ENCODE peak calls at places on chromosomes 5 and 9, in eight cellular contexts. I is A549, X is spleen, M is IMR-90, R is HCT116, K is tibial nerve, H is stomach, P is ovary. Q is an unnamed sample. For H3K4me1, the result is how much of the 10 kb centered on the place peaks cover.

GRCh38 chr9:99184073-99184426 is 37.7 kb downstream of the ALG2 start:
- DNase-seq in I (no peak), X (no peak), M (no peak), R (no peak), K (peak), H (no peak), P (no peak), Q (no peak)

GRCh38 chr5:140875085-140876065 is at the start of gene PCDHA12:
- DNase-seq in I (peak), X (no peak), M (no peak), R (no peak), K (no peak), H (no peak), P (no peak), Q (no peak)

GRCh38 chr5:100644206-100644605 is 109.0 kb downstream of the FAM174A start:
- DNase-seq in I (no peak), X (no peak), M (no peak), R (no peak), K (no peak), H (no peak), P (no peak), Q (no peak)

GRCh38 chr5:72328172-72328571 is 8.0 kb downstream of the PTCD2 start:
- DNase-seq in I (no peak), X (no peak), M (peak), R (no peak), K (no peak), H (peak), P (no peak), Q (no peak)

GRCh38 chr5:164346785-164347630 is 841.6 kb downstream of the MAT2B start:
- DNase-seq in I (no peak), X (no peak), M (peak), R (no peak), K (no peak), H (no peak), P (no peak), Q (no peak)

GRCh38 chr9:125696106-125696647 is 10.8 kb downstream of the MAPKAP1 start:
- DNase-seq in I (no peak), X (no peak), M (no peak), R (no peak), K (no peak), H (no peak), P (no peak), Q (no peak)

GRCh38 chr5:176538505-176538806 is 1.3 kb upstream of the RNF44 start:
- DNase-seq in I (no peak), X (no peak), M (no peak), R (no peak), K (no peak), H (no peak), P (no peak), Q (no peak)

GRCh38 chr5:172502969-172503368 is 48.6 kb upstream of the SH3PXD2B start:
- DNase-seq in I (peak), X (peak), M (no peak), R (no peak), K (peak), H (no peak), P (peak), Q (peak)

GRCh38 chr5:61401726-61402125 is 69.7 kb downstream of the ZSWIM6 start:
- DNase-seq in I (no peak), X (no peak), M (peak), R (no peak), K (no peak), H (no peak), P (no peak), Q (no peak)

GRCh38 chr5:140189977-140190867 is 15.2 kb downstream of the CYSTM1 start:
- DNase-seq in I (no peak), X (no peak), M (peak), R (no peak), K (no peak), H (no peak), P (no peak), Q (no peak)

GRCh38 chr5:22541037-22541436 is 312.1 kb downstream of the CDH12 start:
- DNase-seq in I (no peak), X (no peak), M (no peak), R (no peak), K (no peak), H (no peak), P (no peak), Q (no peak)

GRCh38 chr5:173595826-173596225 is 20.6 kb downstream of the BOD1 start:
- DNase-seq in I (no peak), X (no peak), M (no peak), R (no peak), K (no peak), H (no peak), P (no peak), Q (no peak)

GRCh38 chr5:14270212-14270702 is 127.1 kb downstream of the TRIO start:
- DNase-seq in I (peak), X (no peak), M (peak), R (peak), K (peak), H (no peak), P (peak), Q (peak)

DNA sequence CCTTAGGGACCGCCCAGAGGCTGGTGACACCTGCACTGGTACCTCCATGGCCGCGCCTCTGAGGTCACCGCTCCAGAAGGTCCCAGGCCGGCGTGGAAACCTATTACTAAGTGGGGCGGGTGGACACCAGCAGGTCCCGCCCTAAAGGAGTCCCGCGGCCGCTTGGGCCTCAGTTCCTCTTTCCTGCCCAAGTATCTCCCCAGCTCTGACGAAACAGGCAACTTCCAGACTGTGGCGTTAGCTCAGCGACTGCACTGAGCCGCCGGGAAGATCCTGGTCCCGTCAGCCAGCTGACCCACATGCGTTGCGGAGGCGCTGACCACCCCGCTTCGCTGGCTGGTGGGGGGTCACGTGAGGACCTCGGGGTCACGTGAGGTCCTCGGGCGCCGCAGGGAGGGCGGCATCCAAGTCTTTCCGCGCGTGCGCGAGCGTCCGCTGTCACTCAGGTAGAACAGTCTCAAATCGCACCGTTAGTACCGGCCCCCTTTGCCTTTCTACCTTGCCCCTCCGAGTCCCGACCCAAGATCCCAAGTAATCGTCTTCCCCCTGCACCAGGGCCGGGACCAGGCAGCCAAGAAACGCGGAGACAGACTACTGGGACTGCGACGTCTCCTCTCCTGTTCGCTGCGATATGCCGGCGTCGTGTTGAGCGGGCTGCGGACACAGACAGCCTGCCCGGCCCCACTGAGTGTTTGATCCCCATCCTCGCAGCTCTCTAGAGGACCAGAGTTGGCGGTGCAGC is 53.7 kb upstream of the KDM4C start:
- DNase-seq in I (peak), X (peak), M (peak), R (no peak), K (peak), H (peak), P (peak), Q (peak)
- TF ChIP-seq POLR2A in I (peak), X (no peak), M (no peak), R (no peak), K (peak), H (no peak), P (peak), Q (no peak)

DNA sequence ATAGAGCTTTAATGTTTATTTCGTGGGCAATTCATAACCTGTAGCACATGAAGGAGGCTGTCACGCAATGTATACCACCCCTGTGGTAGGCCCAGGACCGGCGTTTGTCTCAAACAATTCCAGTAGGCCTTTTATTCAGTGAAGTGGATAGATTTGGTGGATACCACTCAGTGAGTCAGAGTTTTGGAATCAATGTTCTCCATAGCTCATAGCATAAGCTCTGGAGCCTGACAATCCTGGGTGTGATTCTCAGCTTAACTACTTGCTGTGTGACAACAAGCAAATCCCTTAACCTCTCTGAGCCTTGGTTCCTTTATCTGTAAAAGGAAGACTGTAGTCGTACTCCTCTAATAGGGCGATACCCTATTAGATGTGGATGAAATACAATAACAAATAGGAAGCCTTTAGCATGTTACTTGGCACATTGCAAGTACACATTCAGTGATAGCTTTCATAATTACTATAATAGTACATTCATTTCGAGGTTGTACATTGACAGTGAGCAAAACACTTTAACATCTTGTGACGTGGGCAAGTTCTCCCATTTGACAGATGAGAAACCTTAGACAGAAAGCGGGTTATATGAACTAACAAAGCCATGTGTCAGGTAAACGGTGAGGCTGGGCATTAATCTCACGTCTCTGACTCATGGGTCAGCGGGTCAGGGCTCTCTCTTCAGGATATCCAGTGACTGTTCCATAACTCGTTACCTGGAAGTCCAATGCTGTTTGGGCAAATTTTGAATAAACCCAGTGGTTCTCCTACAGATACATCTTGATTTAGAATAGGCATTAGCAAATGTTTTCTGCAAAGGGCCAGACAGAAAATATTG is 130.8 kb downstream of the C9orf152 start:
- DNase-seq in I (no peak), X (no peak), M (peak), R (no peak), K (no peak), H (no peak), P (no peak), Q (no peak)
- H3K4me1 ChIP-seq in I (under half), X (half or more), M (under half), R (under half), K (under half), H (under half), P (under half), Q (under half)

GRCh38 chr9:92975452-92975770 is 28.1 kb downstream of the FGD3 start:
- DNase-seq in I (no peak), X (no peak), M (no peak), R (no peak), K (no peak), H (no peak), P (no peak), Q (no peak)

GRCh38 chr9:92974696-92975451 is 27.6 kb downstream of the FGD3 start:
- DNase-seq in I (no peak), X (peak), M (no peak), R (no peak), K (no peak), H (no peak), P (no peak), Q (no peak)

GRCh38 chr9:92973700-92974099 is 26.4 kb downstream of the FGD3 start:
- DNase-seq in I (no peak), X (no peak), M (no peak), R (no peak), K (no peak), H (no peak), P (no peak), Q (no peak)

GRCh38 chr9:92976436-92976835 is 29.1 kb downstream of the FGD3 start:
- DNase-seq in I (no peak), X (peak), M (no peak), R (no peak), K (no peak), H (no peak), P (no peak), Q (no peak)

DNA sequence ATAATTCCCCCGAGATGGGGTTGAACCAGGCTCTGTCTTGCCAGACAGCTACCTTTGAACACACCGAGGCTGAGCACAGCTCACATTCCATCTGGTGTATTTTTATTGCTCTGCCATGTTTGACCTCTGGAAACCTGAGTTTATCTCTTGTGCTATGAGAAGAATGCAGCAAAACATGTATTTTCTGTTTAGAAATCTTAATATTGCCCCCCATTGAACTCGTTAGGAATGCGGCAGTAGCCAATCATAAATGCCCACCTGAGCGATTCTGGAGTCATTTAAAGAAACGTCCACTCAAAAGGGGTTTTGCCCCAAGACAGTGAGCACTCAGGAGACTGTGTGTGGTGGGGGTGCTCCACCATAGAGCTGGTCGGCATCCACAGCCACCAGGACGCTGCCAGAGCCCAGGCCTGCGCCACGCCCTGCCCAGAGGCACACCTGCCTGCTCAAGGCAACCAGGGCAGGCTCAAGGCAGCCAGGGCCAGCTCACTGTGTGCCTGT is 26.9 kb downstream of the FGD3 start:
- DNase-seq in I (no peak), X (no peak), M (no peak), R (no peak), K (no peak), H (no peak), P (no peak), Q (no peak)
- TF ChIP-seq POLR2A in I (no peak), X (no peak), M (no peak), R (no peak), K (no peak), H (no peak), P (no peak), Q (no peak)

GRCh38 chr5:26807231-26808199 is 230.9 kb downstream of the CDH9 start:
- DNase-seq in I (no peak), X (no peak), M (no peak), R (no peak), K (no peak), H (no peak), P (no peak), Q (no peak)
- H3K4me1 ChIP-seq in I (under half), X (under half), M (under half), R (under half), K (under half), H (under half), P (under half), Q (under half)

Q was measured in testis.